ENCODE peak calls at places on chromosomes 11 and 22, in six cellular contexts. D is mesenchymal stem cell, H is KG1, F is nephron progenitor cell, W is SW 1271, O is tibial nerve. A is an unnamed sample.

GRCh38 chr22:25404923-25405853 is 159.3 kb upstream of the GRK3 start:
- DNase-seq in D (peak; percentile 76), H (peak; percentile 32), F (peak; percentile 79), W (peak; percentile 20), O (peak; percentile 54), A (no peak)

GRCh38 chr11:103494491-103494890 is 385.3 kb downstream of the DYNC2H1 start:
- DNase-seq in D (no peak), H (no peak), F (no peak), W (no peak), O (no peak), A (no peak)

GRCh38 chr22:35705141-35705540 is 12.5 kb upstream of the APOL5 start:
- DNase-seq in D (peak; percentile 81), H (no peak), F (no peak), W (no peak), O (no peak), A (no peak)

GRCh38 chr11:36135062-36135461 is 154.2 kb downstream of the COMMD9 start:
- DNase-seq in D (no peak), H (no peak), F (peak; percentile 20), W (no peak), O (no peak), A (no peak)

GRCh38 chr11:76823481-76824028 is 37.2 kb upstream of the ACER3 start:
- DNase-seq in D (peak; percentile 82), H (no peak), F (no peak), W (peak; percentile 92), O (no peak), A (no peak)

GRCh38 chr11:7115775-7116174 is 27.0 kb downstream of the RBMXL2 start:
- DNase-seq in D (no peak), H (no peak), F (no peak), W (no peak), O (no peak), A (no peak)

GRCh38 chr11:129090056-129090455 is 102.1 kb downstream of the ARHGAP32 start:
- DNase-seq in D (no peak), H (no peak), F (no peak), W (no peak), O (no peak), A (no peak)

GRCh38 chr11:67507242-67507890 is 596 bp downstream of the CDK2AP2 start:
- DNase-seq in D (no peak), H (no peak), F (no peak), W (no peak), O (peak; percentile 62), A (no peak)

GRCh38 chr11:9874466-9874865 is 210.6 kb downstream of the SWAP70 start:
- DNase-seq in D (no peak), H (no peak), F (no peak), W (no peak), O (no peak), A (no peak)

GRCh38 chr22:50700387-50701075 is 27.9 kb downstream of the SHANK3 start:
- DNase-seq in D (no peak), H (no peak), F (no peak), W (no peak), O (no peak), A (no peak)

GRCh38 chr11:125494601-125494986 is 1.5 kb downstream of the FEZ1 start:
- DNase-seq in D (peak; percentile 5), H (no peak), F (no peak), W (no peak), O (no peak), A (no peak)

GRCh38 chr11:10412266-10412665 is 42.8 kb upstream of the AMPD3 start:
- DNase-seq in D (no peak), H (no peak), F (no peak), W (no peak), O (no peak), A (no peak)

GRCh38 chr11:94731921-94732601 is 36.1 kb upstream of the AMOTL1 start:
- DNase-seq in D (peak; percentile 96), H (no peak), F (no peak), W (peak; percentile 93), O (no peak), A (no peak)

GRCh38 chr11:126607374-126607773 is 251.9 kb downstream of the ST3GAL4 start:
- DNase-seq in D (peak; percentile 18), H (no peak), F (peak; percentile 68), W (peak; percentile 25), O (peak; percentile 18), A (no peak)

GRCh38 chr11:83819936-83820549 is 533.9 kb upstream of the CCDC90B start:
- DNase-seq in D (peak; percentile 68), H (peak; percentile 20), F (no peak), W (peak; percentile 81), O (peak; percentile 52), A (no peak)

GRCh38 chr11:3835100-3835485 is 5.7 kb downstream of the RHOG start:
- DNase-seq in D (no peak), H (no peak), F (no peak), W (no peak), O (no peak), A (no peak)

GRCh38 chr22:44091021-44091721 is 67.1 kb downstream of the PARVB start:
- DNase-seq in D (peak; percentile 25), H (no peak), F (no peak), W (peak; percentile 11), O (no peak), A (no peak)

GRCh38 chr22:28710112-28710888 is 30.7 kb upstream of the TTC28 start:
- DNase-seq in D (peak; percentile 59), H (no peak), F (no peak), W (peak; percentile 72), O (no peak), A (no peak)

GRCh38 chr22:17961443-17961729 is 63.0 kb downstream of the MICAL3 start:
- DNase-seq in D (no peak), H (no peak), F (no peak), W (no peak), O (no peak), A (no peak)

GRCh38 chr11:128891410-128891861 is 280 bp downstream of the KCNJ5 start:
- DNase-seq in D (peak; percentile 29), H (no peak), F (peak; percentile 20), W (no peak), O (no peak), A (no peak)